ENCODE peak calls at places on chromosome 2, in seven cellular contexts. Z is stomach, K is ovary, T is K562, B is transverse colon, F is upper lobe of left lung, L is HepG2. A is an unnamed sample.

GRCh38 chr2:120442923-120443571 is 97.1 kb downstream of the INHBB start:
- DNase-seq in L (no peak), F (peak; percentile 91), B (peak; percentile 81), T (peak; percentile 51), K (no peak), Z (peak; percentile 92), A (no peak)

GRCh38 chr2:237309416-237309815 is 104.5 kb downstream of the COL6A3 start:
- DNase-seq in L (no peak), K (no peak), B (no peak), Z (no peak), T (no peak), F (no peak), A (no peak)

GRCh38 chr2:233446121-233446520 is 91.8 kb downstream of the DGKD start:
- DNase-seq in L (no peak), Z (no peak), F (no peak), T (no peak), B (no peak), K (no peak), A (no peak)

GRCh38 chr2:145094353-145094752 is 574.4 kb upstream of the ZEB2 start:
- DNase-seq in F (no peak), L (no peak), Z (no peak), B (no peak), T (no peak), K (no peak), A (no peak)

GRCh38 chr2:20652673-20653575 is 2.0 kb upstream of the HS1BP3 start:
- DNase-seq in B (no peak), L (no peak), Z (no peak), F (no peak), K (no peak), T (no peak), A (no peak)

GRCh38 chr2:119469661-119470297 is 38.1 kb downstream of the TMEM37 start:
- DNase-seq in T (no peak), Z (no peak), L (peak; percentile 82), B (no peak), F (no peak), K (no peak), A (no peak)

GRCh38 chr2:162477011-162477410 is 133.1 kb downstream of the GCA start:
- DNase-seq in B (no peak), L (no peak), K (no peak), T (no peak), Z (no peak), F (no peak), A (no peak)

GRCh38 chr2:170930132-170931109 is 1.4 kb downstream of the GORASP2 start:
- DNase-seq in B (peak; percentile 20), K (no peak), T (peak; percentile 79), F (peak; percentile 33), L (peak; percentile 82), Z (no peak), A (no peak)

GRCh38 chr2:236673126-236673822 is 103.6 kb downstream of the ACKR3 start:
- DNase-seq in K (no peak), F (peak; percentile 14), B (no peak), L (no peak), T (no peak), Z (no peak), A (no peak)

GRCh38 chr2:21372654-21373053 is 248.9 kb downstream of the TDRD15 start:
- DNase-seq in Z (no peak), B (no peak), F (no peak), L (peak; percentile 39), K (no peak), T (peak; percentile 26), A (no peak)

GRCh38 chr2:108297436-108298141 is 8.9 kb downstream of the SULT1C2 start:
- DNase-seq in Z (no peak), K (no peak), F (no peak), L (no peak), T (no peak), B (no peak), A (no peak)

GRCh38 chr2:149743842-149744468 is 156.4 kb upstream of the MMADHC start:
- DNase-seq in T (no peak), K (no peak), Z (no peak), F (no peak), B (no peak), L (no peak), A (no peak)

GRCh38 chr2:64485961-64486360 is 32.0 kb downstream of the LGALSL start:
- DNase-seq in T (no peak), L (no peak), K (no peak), F (no peak), B (peak; percentile 21), Z (no peak), A (no peak)

GRCh38 chr2:71226391-71226964 is 425 bp downstream of the PAIP2B start:
- DNase-seq in Z (peak; percentile 63), B (peak; percentile 70), L (no peak), F (peak; percentile 35), T (no peak), K (peak; percentile 67), A (peak; percentile 29)

GRCh38 chr2:2573205-2573604 is 242.1 kb upstream of the MYT1L start:
- DNase-seq in F (no peak), T (no peak), B (no peak), Z (no peak), L (no peak), K (no peak), A (no peak)

GRCh38 chr2:118443596-118443995 is 355.3 kb downstream of the INSIG2 start:
- DNase-seq in T (no peak), B (no peak), L (peak; percentile 50), Z (no peak), K (no peak), F (no peak), A (no peak)

GRCh38 chr2:216066255-216066654 is 15.4 kb downstream of the PECR start:
- DNase-seq in Z (no peak), B (no peak), L (no peak), F (no peak), K (no peak), T (no peak), A (no peak)

GRCh38 chr2:142020368-142020767 is 110.4 kb downstream of the LRP1B start:
- DNase-seq in Z (no peak), F (no peak), B (no peak), K (no peak), L (no peak), T (no peak), A (no peak)

GRCh38 chr2:181575024-181575649 is 81.8 kb downstream of the CERKL start:
- DNase-seq in K (no peak), T (no peak), L (no peak), B (no peak), F (no peak), Z (no peak), A (no peak)

GRCh38 chr2:11376071-11376470 is 31.6 kb upstream of the ROCK2 start:
- DNase-seq in K (no peak), T (no peak), Z (no peak), L (peak; percentile 89), B (no peak), F (no peak), A (no peak)

GRCh38 chr2:11379558-11379957 is 35.1 kb upstream of the ROCK2 start:
- DNase-seq in L (no peak), F (no peak), T (no peak), K (no peak), Z (no peak), B (no peak), A (no peak)

GRCh38 chr2:11375025-11375688 is 30.7 kb upstream of the ROCK2 start:
- DNase-seq in T (no peak), Z (no peak), K (no peak), F (no peak), B (no peak), L (no peak), A (no peak)

GRCh38 chr2:11375689-11376027 is 31.2 kb upstream of the ROCK2 start:
- DNase-seq in L (no peak), T (no peak), B (no peak), F (no peak), Z (no peak), K (no peak), A (no peak)

GRCh38 chr2:11377915-11378649 is 33.6 kb upstream of the ROCK2 start:
- DNase-seq in F (no peak), T (no peak), Z (no peak), B (peak; percentile 50), L (no peak), K (no peak), A (no peak)
- TF ChIP-seq EP300 in F (no peak), T (no peak), Z (peak; percentile 76), B (peak; percentile 65), L (no peak), K (no peak), A (peak; percentile 14)

DNA sequence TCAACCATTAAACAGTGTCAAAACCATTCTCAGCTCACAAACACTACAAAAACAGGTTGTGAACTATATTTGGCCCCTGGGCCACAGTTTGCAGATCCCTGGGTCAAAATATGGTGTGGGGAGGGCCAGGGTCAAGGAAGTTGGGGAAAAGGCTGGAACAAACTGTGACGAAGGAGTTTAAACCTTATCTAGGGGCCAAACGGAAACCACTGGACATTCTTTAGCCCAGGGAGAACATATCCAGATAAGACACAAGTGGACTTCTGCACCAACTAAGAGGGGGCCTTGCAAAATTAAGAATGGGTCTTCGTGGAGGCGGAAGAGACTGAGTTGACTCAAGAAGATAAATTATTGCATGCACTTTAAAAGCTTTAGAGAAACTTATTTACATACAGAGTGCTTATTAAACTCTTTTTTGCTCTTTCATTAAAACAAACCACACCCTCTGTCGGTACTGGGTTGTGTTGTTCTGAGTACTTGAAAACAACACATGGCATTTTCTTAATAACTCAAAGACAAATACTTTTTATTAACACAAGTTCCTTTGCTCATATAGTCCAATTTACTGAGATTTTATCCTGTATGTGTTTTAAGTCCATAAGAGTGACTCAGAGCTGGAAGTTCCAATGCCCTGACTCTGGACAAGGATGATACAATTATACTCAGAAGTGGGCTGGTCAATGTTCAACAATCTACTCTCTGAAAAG is 5.3 kb upstream of the ASAP2 start:
- DNase-seq in Z (no peak), K (no peak), T (peak; percentile 83), F (no peak), B (no peak), L (no peak), A (no peak)
- H3K4me3 ChIP-seq in Z (no peak overlapping the region), K (no peak overlapping the region), T (no peak overlapping the region), F (no peak overlapping the region), B (no peak overlapping the region), L (no peak overlapping the region), A (no peak overlapping the region)

DNA sequence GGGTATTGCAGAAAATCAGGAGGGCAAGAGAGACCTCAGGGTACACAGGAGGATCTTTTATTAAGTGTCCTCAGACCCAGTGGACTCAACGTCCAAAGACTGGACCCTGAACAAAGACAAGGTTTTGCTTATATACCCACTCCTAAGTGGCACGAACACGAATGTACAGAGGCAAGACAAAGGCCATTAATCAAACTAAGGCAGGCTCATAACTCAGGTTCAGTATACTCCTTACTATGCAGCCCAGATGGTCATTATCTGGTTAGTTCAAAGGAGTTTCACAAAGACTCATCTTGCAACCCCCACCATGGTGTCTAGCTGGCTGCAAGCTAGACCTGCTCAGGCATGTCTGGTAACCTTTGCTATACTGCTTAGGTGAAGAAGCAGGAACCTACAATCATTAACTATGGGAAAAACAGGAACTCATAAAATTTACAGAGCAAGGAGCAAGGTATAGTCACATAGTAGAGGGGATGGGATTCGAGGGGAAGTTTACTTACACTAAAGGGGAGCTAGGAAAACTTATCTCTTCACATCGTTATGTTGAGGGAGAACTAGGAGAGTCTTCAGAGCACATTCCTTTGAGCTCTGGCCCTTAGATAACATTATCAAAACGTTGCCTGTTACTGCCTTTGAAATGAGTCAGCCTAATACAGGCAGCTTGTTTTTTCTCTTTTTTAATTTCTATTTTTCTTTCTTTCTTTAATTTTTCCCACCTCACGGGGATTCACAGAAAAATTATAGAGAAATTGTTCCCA is 33.9 kb downstream of the SLC4A3 start:
- DNase-seq in Z (no peak), F (no peak), L (peak; percentile 24), T (peak; percentile 77), B (no peak), K (no peak), A (no peak)
- H3K4me1 ChIP-seq in Z (no peaks in the 10 kb centered on the region), F (no peaks in the 10 kb centered on the region), L (peaks cover 16% of the 10 kb centered on the region), T (peaks cover 13% of the 10 kb centered on the region), B (no peaks in the 10 kb centered on the region), K (no peaks in the 10 kb centered on the region), A (no peaks in the 10 kb centered on the region)

GRCh38 chr2:121489284-121489683 is 41.4 kb upstream of the RNU4ATAC start:
- DNase-seq in B (no peak), F (peak; percentile 40), Z (peak; percentile 35), T (no peak), L (peak; percentile 66), K (no peak), A (no peak)
- TF ChIP-seq EP300 in B (no peak), F (no peak), Z (no peak), T (no peak), L (no peak), K (no peak), A (no peak)